ENCODE peak calls at places on chromosomes 11 and 22, in seven cellular contexts. L is GM23338, F is body of pancreas, S is GM13977, A is prostate gland, R is GM12878, G is cardiac muscle cell. B is an unnamed sample.

GRCh38 chr11:63549411-63549810 is 12.8 kb downstream of the PLAAT4 start:
- DNase-seq in R (no peak), G (no peak), F (no peak), A (no peak), L (no peak), S (no peak), B (no peak)

GRCh38 chr11:19768815-19769214 is 56.2 kb downstream of the NAV2 start:
- DNase-seq in G (no peak), A (no peak), L (no peak), S (no peak), F (no peak), R (no peak), B (no peak)

GRCh38 chr22:39135092-39135896 is 17.2 kb downstream of the CBX7 start:
- DNase-seq in L (peak), R (no peak), A (peak), S (peak), F (peak), G (peak), B (peak)

GRCh38 chr11:130315354-130315970 is 745 bp upstream of the ZBTB44 start:
- DNase-seq in L (peak), S (peak), A (peak), G (no peak), R (no peak), F (peak), B (peak)

GRCh38 chr11:74134661-74135515 is 35.9 kb downstream of the C2CD3 start:
- DNase-seq in R (no peak), A (no peak), L (no peak), G (no peak), F (no peak), S (no peak), B (no peak)

GRCh38 chr11:105357764-105358163 is 218.2 kb upstream of the CARD18 start:
- DNase-seq in R (no peak), S (no peak), F (no peak), A (no peak), G (peak), L (no peak), B (no peak)

GRCh38 chr11:62012451-62013265 is 45.2 kb upstream of the FTH1 start:
- DNase-seq in F (no peak), A (no peak), G (no peak), R (no peak), S (no peak), L (no peak), B (no peak)

GRCh38 chr11:14312736-14313438 is 46.1 kb downstream of the RRAS2 start:
- DNase-seq in L (no peak), A (no peak), F (no peak), S (no peak), G (no peak), R (no peak), B (no peak)

GRCh38 chr11:122779047-122779629 is 59.2 kb upstream of the CRTAM start:
- DNase-seq in G (no peak), R (no peak), S (no peak), A (no peak), F (no peak), L (no peak), B (no peak)

GRCh38 chr22:37032134-37032534 is 12.6 kb downstream of the MPST start:
- DNase-seq in S (no peak), F (no peak), L (no peak), G (no peak), R (no peak), A (no peak), B (no peak)

GRCh38 chr11:12403122-12403994 is 26.0 kb downstream of the PARVA start:
- DNase-seq in S (no peak), R (no peak), F (no peak), L (no peak), A (no peak), G (no peak), B (no peak)

GRCh38 chr11:62054484-62055121 is 69.2 kb upstream of the INCENP start:
- DNase-seq in G (no peak), F (peak), S (no peak), R (no peak), A (no peak), L (peak), B (no peak)

GRCh38 chr11:104653011-104653806 is 245.1 kb downstream of the CASP12 start:
- DNase-seq in A (no peak), F (peak), G (no peak), L (no peak), R (no peak), S (no peak), B (no peak)

GRCh38 chr22:46598224-46598623 is 22.0 kb upstream of the GRAMD4 start:
- DNase-seq in R (no peak), L (no peak), S (no peak), A (no peak), F (no peak), G (no peak), B (no peak)

GRCh38 chr11:74559110-74559933 is 33.1 kb upstream of the POLD3 start:
- DNase-seq in F (no peak), G (no peak), R (no peak), L (no peak), A (no peak), S (no peak), B (no peak)

GRCh38 chr11:95585071-95585751 is 204.4 kb downstream of the FAM76B start:
- DNase-seq in F (no peak), S (no peak), G (no peak), R (no peak), A (no peak), L (no peak), B (no peak)

GRCh38 chr11:126791446-126791845 is 209.1 kb downstream of the KIRREL3 start:
- DNase-seq in L (peak), R (no peak), G (no peak), F (no peak), S (no peak), A (no peak), B (no peak)

GRCh38 chr11:130124096-130124495 is 35.5 kb upstream of the ST14 start:
- DNase-seq in F (peak), L (no peak), A (no peak), S (no peak), G (peak), R (no peak), B (no peak)

GRCh38 chr22:18152519-18152918 is 2.5 kb downstream of the USP18 start:
- DNase-seq in L (no peak), F (no peak), R (peak), S (peak), A (no peak), G (no peak), B (no peak)

GRCh38 chr11:1906623-1907423 is 12.7 kb upstream of the TNNT3 start:
- DNase-seq in A (no peak), S (no peak), G (no peak), R (no peak), F (no peak), L (peak), B (no peak)

GRCh38 chr11:116110802-116111201 is 606.6 kb upstream of the CADM1 start:
- DNase-seq in L (no peak), G (no peak), F (no peak), R (no peak), A (no peak), S (no peak), B (no peak)

GRCh38 chr11:128323381-128323780 is 264.0 kb downstream of the ETS1 start:
- DNase-seq in S (peak), R (no peak), F (no peak), L (peak), A (no peak), G (peak), B (no peak)

GRCh38 chr11:110311783-110312578 is 15.6 kb upstream of the RDX start:
- DNase-seq in R (no peak), G (no peak), A (no peak), L (no peak), F (no peak), S (no peak), B (no peak)

GRCh38 chr11:107232451-107232850 is 214.2 kb upstream of the GUCY1A2 start:
- DNase-seq in F (no peak), R (no peak), G (no peak), S (no peak), A (no peak), L (no peak), B (no peak)

GRCh38 chr11:36492724-36493304 is 17.3 kb downstream of the TRAF6 start:
- DNase-seq in L (peak), A (no peak), S (peak), R (no peak), G (peak), F (peak), B (no peak)

GRCh38 chr11:91164452-91164822 is 941.6 kb upstream of the CHORDC1 start:
- DNase-seq in R (no peak), S (no peak), A (no peak), F (no peak), L (no peak), G (no peak), B (no peak)

GRCh38 chr11:1221848-1222311 is 986 bp upstream of the MUC5B start:
- DNase-seq in F (no peak), G (no peak), S (no peak), A (no peak), R (no peak), L (no peak), B (no peak)

GRCh38 chr11:70364745-70365535 is 33.4 kb upstream of the CTTN start:
- DNase-seq in F (no peak), A (no peak), R (peak), L (no peak), S (no peak), G (no peak), B (no peak)

GRCh38 chr11:16167706-16168487 is 188.4 kb downstream of the SOX6 start:
- DNase-seq in L (no peak), S (no peak), A (no peak), G (no peak), R (no peak), F (no peak), B (no peak)

GRCh38 chr11:11382858-11383532 is 29.9 kb upstream of the CSNK2A3 start:
- DNase-seq in S (no peak), G (no peak), R (no peak), F (no peak), L (no peak), A (no peak), B (no peak)

GRCh38 chr11:126997196-126997595 is 3.4 kb downstream of the KIRREL3 start:
- DNase-seq in F (no peak), A (no peak), R (no peak), L (no peak), G (no peak), S (no peak), B (no peak)

GRCh38 chr11:65920035-65920802 is 993 bp downstream of the DRAP1 start:
- DNase-seq in F (no peak), R (no peak), G (no peak), L (no peak), A (no peak), S (no peak), B (peak)

GRCh38 chr11:128251140-128251539 is 336.2 kb downstream of the ETS1 start:
- DNase-seq in F (no peak), L (no peak), S (no peak), A (no peak), R (no peak), G (no peak), B (no peak)

GRCh38 chr22:32333769-32334639 is 23.7 kb upstream of the RFPL3 start:
- DNase-seq in F (no peak), S (no peak), R (no peak), G (no peak), A (no peak), L (no peak), B (no peak)

GRCh38 chr11:58133329-58134076 is 8.2 kb upstream of the OR9I1 start:
- DNase-seq in A (no peak), F (no peak), S (no peak), L (peak), R (no peak), G (no peak), B (no peak)

GRCh38 chr11:69477111-69477510 is 4.4 kb upstream of the LINC01488 start:
- DNase-seq in L (no peak), F (no peak), R (no peak), S (no peak), A (no peak), G (no peak), B (no peak)

GRCh38 chr22:26579331-26579886 is 10.5 kb downstream of the TPST2 start:
- DNase-seq in L (no peak), G (no peak), F (no peak), A (no peak), R (peak), S (peak), B (no peak)

GRCh38 chr22:48670747-48671146 is 1156.9 kb downstream of the BRD1 start:
- DNase-seq in A (peak), L (no peak), G (no peak), R (no peak), S (no peak), F (no peak), B (no peak)

GRCh38 chr11:65562788-65563187 is 4.6 kb upstream of the LTBP3 start:
- DNase-seq in G (no peak), R (no peak), A (no peak), F (no peak), L (no peak), S (no peak), B (no peak)

DNA sequence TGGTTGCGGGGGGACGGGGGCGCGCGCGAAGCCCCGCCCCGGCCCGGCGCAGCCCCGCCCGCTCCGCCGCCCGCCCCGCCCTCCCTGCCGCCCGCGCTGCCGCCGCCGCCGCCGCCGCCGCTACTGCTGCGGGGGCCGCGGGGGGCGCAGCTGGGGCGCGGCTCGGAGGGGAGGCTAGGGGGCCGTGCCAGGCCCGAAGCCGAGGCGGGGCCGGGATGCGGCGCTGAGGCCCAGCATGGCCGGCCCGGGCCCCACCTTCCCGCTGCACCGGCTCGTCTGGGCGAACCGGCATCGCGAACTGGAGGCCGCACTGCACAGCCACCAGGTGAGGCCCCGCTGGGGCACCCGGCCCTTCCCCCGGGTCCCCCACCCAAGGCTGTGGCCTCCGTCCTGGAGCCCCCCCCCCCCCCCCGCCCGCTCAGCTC is at the start of gene ANKRD13D:
- DNase-seq in R (no peak), G (no peak), F (peak), L (no peak), S (no peak), A (no peak), B (peak)
- TF ChIP-seq CTCF in R (no peak), G (no peak), F (no peak), L (no peak), S (peak), A (no peak), B (no peak)

DNA sequence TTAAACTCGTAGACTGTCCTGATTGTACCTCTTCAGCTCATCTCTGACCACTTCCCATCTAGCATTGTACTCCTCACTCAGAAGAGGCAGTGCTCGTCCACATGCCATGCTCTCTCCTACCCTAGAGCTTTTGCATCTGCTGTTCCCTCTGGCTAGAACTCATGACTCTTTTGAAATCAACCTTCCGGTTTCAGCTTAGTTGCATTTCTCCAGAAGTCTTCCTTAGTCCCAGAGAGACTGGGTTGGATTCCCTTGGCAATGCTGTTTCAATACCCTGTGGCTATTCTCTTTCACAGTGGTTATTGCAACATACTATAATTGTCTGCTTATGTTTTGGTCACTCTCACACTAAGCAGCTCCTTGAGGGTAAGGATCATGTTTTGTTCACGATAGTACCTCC is 14.3 kb downstream of the SEPTIN3 start:
- DNase-seq in L (no peak), F (no peak), R (no peak), A (no peak), S (no peak), G (no peak), B (no peak)
- TF ChIP-seq CTCF in L (no peak), F (no peak), R (no peak), A (no peak), S (no peak), G (no peak), B (no peak)

GRCh38 chr11:100574894-100575769 is 112.0 kb upstream of the ARHGAP42 start:
- DNase-seq in A (no peak), R (no peak), G (peak), L (peak), F (no peak), S (no peak), B (no peak)
- TF ChIP-seq CTCF in A (no peak), R (no peak), G (peak), L (peak), F (peak), S (no peak), B (peak)

GRCh38 chr11:28697920-28698827 is 590.0 kb downstream of the METTL15 start:
- DNase-seq in R (no peak), G (peak), A (peak), F (peak), L (peak), S (no peak), B (peak)
- TF ChIP-seq CTCF in R (peak), G (peak), A (peak), F (peak), L (peak), S (peak), B (peak)

GRCh38 chr11:120564573-120565301 is 53.2 kb downstream of the GRIK4 start:
- DNase-seq in G (peak), R (peak), L (peak), F (peak), A (no peak), S (peak), B (no peak)
- TF ChIP-seq CTCF in G (peak), R (peak), L (no peak), F (no peak), A (no peak), S (peak), B (peak)

GRCh38 chr22:24707477-24707816 is 67.1 kb downstream of the PIWIL3 start:
- DNase-seq in L (peak), F (no peak), R (no peak), S (no peak), G (no peak), A (no peak), B (no peak)

GRCh38 chr22:24706050-24706449 is 68.5 kb downstream of the PIWIL3 start:
- DNase-seq in S (no peak), L (peak), A (no peak), R (no peak), G (no peak), F (no peak), B (no peak)

GRCh38 chr22:24703101-24703500 is 71.4 kb downstream of the PIWIL3 start:
- DNase-seq in F (no peak), A (no peak), S (no peak), G (no peak), R (no peak), L (no peak), B (no peak)

DNA sequence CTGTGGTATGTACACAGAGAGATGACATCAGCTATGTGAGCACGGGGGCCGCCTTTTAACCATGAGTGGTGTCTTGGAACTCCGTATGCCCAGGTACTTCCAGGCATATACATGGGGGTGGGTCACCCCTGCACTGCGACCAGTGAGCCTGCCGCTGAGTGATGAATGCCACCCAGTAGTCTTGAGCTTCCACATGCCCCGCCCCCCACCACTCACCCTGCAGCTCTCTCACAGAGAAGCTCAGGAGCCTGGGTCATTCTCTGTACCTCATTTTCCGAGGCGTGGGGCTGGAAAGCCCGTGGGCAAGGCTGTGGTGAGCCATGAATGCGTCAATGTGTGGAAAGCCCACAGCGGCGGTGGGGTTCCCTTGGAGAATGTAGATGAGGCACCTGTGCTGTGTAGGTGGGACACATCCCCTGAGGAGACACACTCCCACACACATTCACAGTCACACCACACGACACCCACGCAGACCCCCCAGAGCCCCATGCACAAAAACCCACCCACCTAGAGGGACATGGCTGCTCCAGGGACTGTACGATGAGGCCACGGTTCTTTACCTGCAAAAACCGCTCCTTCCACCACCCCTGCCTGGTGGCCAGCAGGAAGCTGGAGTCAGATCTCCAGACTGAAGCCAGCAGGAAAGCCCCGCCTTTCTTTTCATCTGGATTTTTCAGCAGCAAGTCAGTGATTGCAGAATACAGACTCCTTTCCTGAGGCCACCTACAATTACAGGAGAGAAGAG is 67.6 kb downstream of the PIWIL3 start:
- DNase-seq in S (no peak), F (no peak), A (no peak), G (no peak), R (no peak), L (no peak), B (no peak)
- TF ChIP-seq CTCF in S (no peak), F (no peak), A (no peak), G (no peak), R (no peak), L (no peak), B (no peak)

DNA sequence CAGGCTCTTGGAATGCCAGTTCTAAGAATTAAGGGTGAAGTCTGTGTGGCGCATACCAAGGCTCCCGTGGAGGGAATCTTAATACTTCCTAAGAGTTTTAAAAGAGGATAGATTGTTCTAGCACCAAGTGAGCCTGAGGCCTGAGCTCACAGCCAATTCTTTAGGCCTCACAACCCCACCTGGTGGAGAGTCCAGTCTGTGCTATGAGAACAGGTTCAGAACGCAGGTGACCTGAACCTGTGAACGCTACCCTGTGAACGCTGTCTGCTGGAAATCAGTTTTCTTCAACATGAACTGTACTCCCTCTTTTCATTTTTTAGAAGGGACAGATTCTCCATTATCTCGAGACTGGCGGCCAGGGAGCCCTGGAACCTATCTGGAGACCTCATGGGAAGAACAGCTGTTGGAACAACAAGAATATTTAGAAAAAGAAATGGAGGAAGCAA is 43.2 kb upstream of the DLAT start:
- DNase-seq in L (peak), S (peak), F (peak), R (peak), G (peak), A (peak), B (peak)
- TF ChIP-seq CTCF in L (peak), S (peak), F (peak), R (peak), G (peak), A (peak), B (peak)